ENCODE peak calls at places on chromosomes 11 and 22, in six cellular contexts. J, W, Q, V, Y and U are unnamed samples.

GRCh38 chr11:130249371-130249770 is 65.3 kb downstream of the ZBTB44 start:
- DNase-seq in J (no peak), W (no peak), Q (no peak), V (no peak), Y (no peak), U (no peak)

GRCh38 chr11:18384157-18384641 is 10.2 kb upstream of the LDHA start:
- DNase-seq in J (peak; percentile 79), W (peak; percentile 77), Q (no peak), V (peak; percentile 88), Y (peak; percentile 63), U (peak; percentile 89)

GRCh38 chr22:17101475-17102296 is 16.9 kb downstream of the IL17RA start:
- DNase-seq in J (no peak), W (no peak), Q (no peak), V (no peak), Y (no peak), U (no peak)

GRCh38 chr22:46984751-46985506 is 222.5 kb downstream of the TBC1D22A start:
- DNase-seq in J (no peak), W (peak; percentile 69), Q (no peak), V (peak; percentile 82), Y (peak; percentile 33), U (peak; percentile 75)

GRCh38 chr11:70825893-70826540 is 426.4 kb downstream of the SHANK2 start:
- DNase-seq in J (no peak), W (no peak), Q (no peak), V (no peak), Y (no peak), U (no peak)

GRCh38 chr11:86185346-86185745 is 59.2 kb upstream of the EED start:
- DNase-seq in J (no peak), W (no peak), Q (no peak), V (no peak), Y (no peak), U (no peak)

GRCh38 chr11:128291835-128292234 is 295.5 kb downstream of the ETS1 start:
- DNase-seq in J (no peak), W (no peak), Q (no peak), V (no peak), Y (no peak), U (no peak)

GRCh38 chr11:78228467-78228866 is 39.7 kb downstream of the USP35 start:
- DNase-seq in J (peak; percentile 21), W (peak; percentile 68), Q (peak; percentile 45), V (peak; percentile 50), Y (peak; percentile 28), U (no peak)

GRCh38 chr11:67510023-67510345 is 2.0 kb upstream of the CDK2AP2 start:
- DNase-seq in J (no peak), W (no peak), Q (no peak), V (no peak), Y (no peak), U (peak; percentile 16)

GRCh38 chr11:31531293-31531692 is 21.7 kb downstream of the ELP4 start:
- DNase-seq in J (no peak), W (no peak), Q (no peak), V (no peak), Y (no peak), U (no peak)

GRCh38 chr11:34837246-34837856 is 78.8 kb downstream of the APIP start:
- DNase-seq in J (no peak), W (no peak), Q (peak; percentile 42), V (peak; percentile 4), Y (no peak), U (peak; percentile 65)

GRCh38 chr11:103870821-103871309 is 165.6 kb upstream of the DDI1 start:
- DNase-seq in J (peak; percentile 83), W (no peak), Q (no peak), V (no peak), Y (no peak), U (no peak)

GRCh38 chr11:62456630-62457029 is 37.8 kb downstream of the SCGB1A1 start:
- DNase-seq in J (no peak), W (no peak), Q (peak; percentile 49), V (no peak), Y (no peak), U (no peak)

GRCh38 chr22:50015451-50016307 is 3.1 kb upstream of the IL17REL start:
- DNase-seq in J (peak; percentile 65), W (no peak), Q (peak; percentile 30), V (no peak), Y (no peak), U (no peak)

GRCh38 chr11:31887180-31887579 is 76.1 kb upstream of the PAX6 start:
- DNase-seq in J (no peak), W (no peak), Q (peak; percentile 63), V (no peak), Y (no peak), U (no peak)

GRCh38 chr11:1772270-1773130 is 8.8 kb upstream of the CTSD start:
- DNase-seq in J (peak; percentile 81), W (peak; percentile 92), Q (peak; percentile 80), V (peak; percentile 90), Y (peak; percentile 88), U (peak; percentile 96)

GRCh38 chr11:19432370-19433163 is 191.8 kb upstream of the E2F8 start:
- DNase-seq in J (no peak), W (peak; percentile 88), Q (no peak), V (peak; percentile 93), Y (peak; percentile 58), U (peak; percentile 91)

GRCh38 chr11:57269580-57270021 is 32.6 kb upstream of the APLNR start:
- DNase-seq in J (no peak), W (no peak), Q (no peak), V (no peak), Y (no peak), U (peak; percentile 23)

GRCh38 chr22:20945578-20945934 is 21.5 kb upstream of the AIFM3 start:
- DNase-seq in J (no peak), W (no peak), Q (no peak), V (no peak), Y (no peak), U (no peak)

GRCh38 chr11:58742981-58743880 is 11.5 kb upstream of the GLYAT start:
- DNase-seq in J (no peak), W (no peak), Q (no peak), V (no peak), Y (no peak), U (no peak)

GRCh38 chr11:11297578-11297977 is 55.5 kb downstream of the CSNK2A3 start:
- DNase-seq in J (no peak), W (no peak), Q (no peak), V (no peak), Y (no peak), U (peak; percentile 6)

GRCh38 chr22:16586991-16587390 is 5.6 kb downstream of the CCT8L2 start:
- DNase-seq in J (no peak), W (no peak), Q (no peak), V (no peak), Y (no peak), U (no peak)

GRCh38 chr11:111245425-111245824 is at the start of gene POU2AF2:
- DNase-seq in J (no peak), W (no peak), Q (no peak), V (no peak), Y (no peak), U (no peak)

GRCh38 chr11:103993502-103993901 is 42.9 kb upstream of the DDI1 start:
- DNase-seq in J (no peak), W (no peak), Q (no peak), V (no peak), Y (no peak), U (no peak)

GRCh38 chr11:64990222-64990918 is 6.4 kb downstream of the BATF2 start:
- DNase-seq in J (no peak), W (peak; percentile 11), Q (no peak), V (no peak), Y (peak; percentile 26), U (no peak)

GRCh38 chr22:48709976-48710375 is 1117.7 kb downstream of the BRD1 start:
- DNase-seq in J (no peak), W (no peak), Q (no peak), V (no peak), Y (no peak), U (no peak)

GRCh38 chr22:25081409-25081824 is 118.2 kb upstream of the CRYBB3 start:
- DNase-seq in J (no peak), W (peak; percentile 64), Q (no peak), V (no peak), Y (no peak), U (peak; percentile 7)

GRCh38 chr11:126109941-126110731 is 47.5 kb upstream of the CDON start:
- DNase-seq in J (no peak), W (peak; percentile 72), Q (no peak), V (no peak), Y (peak; percentile 5), U (peak; percentile 41)

GRCh38 chr11:117220568-117220967 is 11.3 kb downstream of the PCSK7 start:
- DNase-seq in J (peak; percentile 94), W (no peak), Q (no peak), V (no peak), Y (no peak), U (no peak)

GRCh38 chr11:25612806-25613205 is 719.1 kb upstream of the ANO3 start:
- DNase-seq in J (no peak), W (no peak), Q (no peak), V (no peak), Y (no peak), U (no peak)